ENCODE peak calls at places on chromosomes 1 and 21, in seven cellular contexts. One of them, this sample, is unnamed.

GRCh38 chr1:235304549-235305451 is 23.2 kb downstream of the ARID4B start:
- DNase-seq in ovary: no peak
- DNase-seq in CD8-positive, alpha-beta memory T cell: peak; percentile 56
- DNase-seq in upper lobe of right lung: no peak
- DNase-seq in IMR-90: peak; percentile 31
- DNase-seq in heart left ventricle: no peak
- DNase-seq in A549: no peak
- DNase-seq in this sample: no peak

GRCh38 chr1:156419863-156420208 is 50.8 kb downstream of the RHBG start:
- DNase-seq in CD8-positive, alpha-beta memory T cell: no peak
- DNase-seq in upper lobe of right lung: no peak
- DNase-seq in IMR-90: no peak
- DNase-seq in heart left ventricle: no peak
- DNase-seq in ovary: no peak
- DNase-seq in A549: no peak
- DNase-seq in this sample: no peak

GRCh38 chr21:38714998-38715397 is 90.7 kb upstream of the ETS2 start:
- DNase-seq in A549: no peak
- DNase-seq in CD8-positive, alpha-beta memory T cell: no peak
- DNase-seq in ovary: no peak
- DNase-seq in upper lobe of right lung: no peak
- DNase-seq in heart left ventricle: no peak
- DNase-seq in IMR-90: no peak
- DNase-seq in this sample: no peak

GRCh38 chr1:145759713-145760112 is 40.4 kb downstream of the CD160 start:
- DNase-seq in ovary: no peak
- DNase-seq in A549: no peak
- DNase-seq in upper lobe of right lung: no peak
- DNase-seq in CD8-positive, alpha-beta memory T cell: no peak
- DNase-seq in IMR-90: no peak
- DNase-seq in heart left ventricle: no peak
- DNase-seq in this sample: no peak

GRCh38 chr1:170309389-170310013 is 163.7 kb downstream of the NTMT2 start:
- DNase-seq in A549: no peak
- DNase-seq in ovary: peak; percentile 64
- DNase-seq in heart left ventricle: no peak
- DNase-seq in CD8-positive, alpha-beta memory T cell: no peak
- DNase-seq in upper lobe of right lung: no peak
- DNase-seq in IMR-90: peak; percentile 95
- DNase-seq in this sample: no peak

GRCh38 chr21:42539931-42540343 is 26.3 kb downstream of the SLC37A1 start:
- DNase-seq in IMR-90: no peak
- DNase-seq in upper lobe of right lung: peak; percentile 67
- DNase-seq in heart left ventricle: no peak
- DNase-seq in CD8-positive, alpha-beta memory T cell: no peak
- DNase-seq in ovary: peak; percentile 29
- DNase-seq in A549: no peak
- DNase-seq in this sample: no peak

GRCh38 chr1:45995298-45995697 is 137.1 kb downstream of the PIK3R3 start:
- DNase-seq in ovary: no peak
- DNase-seq in A549: no peak
- DNase-seq in IMR-90: peak; percentile 68
- DNase-seq in upper lobe of right lung: no peak
- DNase-seq in heart left ventricle: no peak
- DNase-seq in CD8-positive, alpha-beta memory T cell: no peak
- DNase-seq in this sample: no peak

GRCh38 chr21:41478319-41479177 is 29.4 kb downstream of the TMPRSS2 start:
- DNase-seq in ovary: no peak
- DNase-seq in CD8-positive, alpha-beta memory T cell: no peak
- DNase-seq in A549: no peak
- DNase-seq in IMR-90: no peak
- DNase-seq in upper lobe of right lung: peak; percentile 80
- DNase-seq in heart left ventricle: no peak
- DNase-seq in this sample: no peak

GRCh38 chr1:98881911-98882310 is 122.8 kb downstream of the PLPPR5 start:
- DNase-seq in A549: no peak
- DNase-seq in upper lobe of right lung: no peak
- DNase-seq in heart left ventricle: no peak
- DNase-seq in IMR-90: no peak
- DNase-seq in ovary: no peak
- DNase-seq in CD8-positive, alpha-beta memory T cell: no peak
- DNase-seq in this sample: no peak

GRCh38 chr1:160431571-160431970 is 31.2 kb downstream of the VANGL2 start:
- DNase-seq in CD8-positive, alpha-beta memory T cell: no peak
- DNase-seq in heart left ventricle: no peak
- DNase-seq in upper lobe of right lung: no peak
- DNase-seq in A549: no peak
- DNase-seq in ovary: no peak
- DNase-seq in IMR-90: no peak
- DNase-seq in this sample: no peak

GRCh38 chr1:184186167-184186566 is 134.6 kb downstream of the TSEN15 start:
- DNase-seq in A549: no peak
- DNase-seq in heart left ventricle: no peak
- DNase-seq in IMR-90: no peak
- DNase-seq in upper lobe of right lung: no peak
- DNase-seq in ovary: no peak
- DNase-seq in CD8-positive, alpha-beta memory T cell: no peak
- DNase-seq in this sample: no peak

GRCh38 chr1:54365847-54366246 is 40.3 kb downstream of the SSBP3 start:
- DNase-seq in A549: no peak
- DNase-seq in ovary: no peak
- DNase-seq in heart left ventricle: no peak
- DNase-seq in IMR-90: no peak
- DNase-seq in CD8-positive, alpha-beta memory T cell: no peak
- DNase-seq in upper lobe of right lung: no peak
- DNase-seq in this sample: no peak

GRCh38 chr1:165662186-165662585 is 31.2 kb downstream of the MGST3 start:
- DNase-seq in CD8-positive, alpha-beta memory T cell: no peak
- DNase-seq in A549: no peak
- DNase-seq in heart left ventricle: no peak
- DNase-seq in upper lobe of right lung: no peak
- DNase-seq in IMR-90: no peak
- DNase-seq in ovary: no peak
- DNase-seq in this sample: no peak

DNA sequence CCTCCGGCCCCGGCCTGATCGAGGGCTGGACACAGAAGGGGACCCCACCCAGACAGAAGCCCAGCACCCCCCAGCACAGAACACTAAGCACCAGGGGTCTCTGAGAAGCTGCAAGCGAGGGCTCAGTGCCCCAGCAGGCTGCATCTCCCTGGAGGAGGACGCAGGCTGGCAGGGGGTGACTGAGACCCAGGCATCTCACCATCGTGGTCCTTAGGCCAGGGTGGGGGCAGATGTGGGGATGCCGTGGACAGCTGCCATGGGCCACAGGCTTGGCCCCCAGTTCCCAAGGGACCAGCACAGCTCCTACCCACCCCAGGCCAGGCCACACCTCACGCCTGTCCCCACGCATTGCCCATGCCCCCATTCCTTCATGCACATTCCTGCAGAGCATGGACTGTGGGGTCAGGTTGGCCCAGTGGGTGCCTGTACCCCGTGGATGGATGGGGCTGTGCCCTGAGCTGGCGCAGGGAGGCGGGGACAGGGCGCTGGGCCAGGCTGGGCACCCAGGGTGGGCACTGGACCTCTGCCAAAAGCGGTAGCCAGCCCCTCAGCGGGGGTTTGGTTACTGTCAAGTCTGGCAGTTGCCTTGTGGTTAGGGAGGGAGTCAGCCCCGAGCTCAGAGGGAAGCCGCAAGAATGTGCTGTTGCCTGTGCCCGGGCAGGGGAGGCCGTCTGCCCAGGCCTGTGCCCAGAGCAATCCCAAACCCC is 61.5 kb downstream of the ARHGEF16 start:
- DNase-seq in ovary: no peak
- DNase-seq in IMR-90: no peak
- DNase-seq in heart left ventricle: no peak
- DNase-seq in upper lobe of right lung: no peak
- DNase-seq in A549: no peak
- DNase-seq in CD8-positive, alpha-beta memory T cell: no peak
- DNase-seq in this sample: no peak
- H3K4me3 ChIP-seq in ovary: no peak overlapping the region
- H3K4me3 ChIP-seq in IMR-90: no peak overlapping the region
- H3K4me3 ChIP-seq in heart left ventricle: no peak overlapping the region
- H3K4me3 ChIP-seq in upper lobe of right lung: no peak overlapping the region
- H3K4me3 ChIP-seq in A549: no peak overlapping the region
- H3K4me3 ChIP-seq in CD8-positive, alpha-beta memory T cell: no peak overlapping the region
- H3K4me3 ChIP-seq in this sample: no peak overlapping the region

DNA sequence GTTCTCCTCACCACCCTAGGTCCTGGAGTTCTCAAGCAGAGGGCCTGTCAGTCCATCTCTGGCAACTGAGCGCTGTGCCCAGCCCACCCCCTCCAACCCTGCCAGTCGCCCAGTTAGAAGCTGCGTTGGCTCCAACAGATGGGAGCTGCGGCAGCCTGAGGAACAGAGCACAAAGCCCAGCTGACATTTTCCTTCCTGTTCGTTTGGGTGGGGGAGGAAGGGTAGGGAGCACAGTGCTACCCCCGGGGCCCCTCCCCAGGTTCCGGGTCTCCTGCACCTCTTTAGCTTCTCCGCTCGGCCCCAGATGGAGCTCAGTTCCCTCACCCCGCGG is 1.4 kb downstream of the LRRN2 start:
- DNase-seq in A549: no peak
- DNase-seq in heart left ventricle: no peak
- DNase-seq in ovary: no peak
- DNase-seq in CD8-positive, alpha-beta memory T cell: no peak
- DNase-seq in upper lobe of right lung: no peak
- DNase-seq in IMR-90: no peak
- DNase-seq in this sample: no peak
- H3K4me3 ChIP-seq in A549: peak overlapping the region; percentile 65
- H3K4me3 ChIP-seq in heart left ventricle: peak overlapping the region; percentile 41
- H3K4me3 ChIP-seq in ovary: peak overlapping the region; percentile 47
- H3K4me3 ChIP-seq in CD8-positive, alpha-beta memory T cell: no peak overlapping the region
- H3K4me3 ChIP-seq in upper lobe of right lung: peak overlapping the region; percentile 47
- H3K4me3 ChIP-seq in IMR-90: no peak overlapping the region
- H3K4me3 ChIP-seq in this sample: peak overlapping the region; percentile 47

DNA sequence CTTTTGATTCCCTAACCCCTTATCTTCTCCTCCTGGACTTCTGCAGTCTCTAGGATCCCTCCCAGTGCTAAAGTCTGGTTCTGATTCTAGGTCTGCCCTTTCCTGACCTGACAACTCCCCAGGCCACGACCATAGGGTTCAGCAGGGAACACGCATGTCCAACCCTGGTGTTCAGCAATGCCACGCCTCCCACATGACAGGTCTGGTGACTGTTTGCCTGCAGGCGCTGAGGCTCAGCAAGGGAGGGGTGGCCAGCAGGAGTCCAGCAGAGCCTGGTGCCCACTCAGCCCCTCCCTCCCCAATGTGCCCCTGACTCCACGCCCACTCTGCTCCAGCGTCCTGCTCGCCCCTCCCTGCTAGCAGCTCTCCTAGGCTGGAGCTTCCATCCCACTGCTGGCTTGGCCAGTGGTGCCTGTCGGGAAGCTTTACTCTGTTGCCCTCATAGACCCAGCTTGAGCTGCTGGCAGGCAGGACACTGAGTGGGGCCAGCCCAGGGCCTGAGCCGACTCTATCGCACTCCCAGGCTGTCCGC is 17.3 kb downstream of the SLC9A1 start:
- DNase-seq in IMR-90: no peak
- DNase-seq in heart left ventricle: peak; percentile 62
- DNase-seq in A549: no peak
- DNase-seq in upper lobe of right lung: peak; percentile 86
- DNase-seq in ovary: no peak
- DNase-seq in CD8-positive, alpha-beta memory T cell: no peak
- DNase-seq in this sample: no peak
- H3K4me3 ChIP-seq in IMR-90: no peak overlapping the region
- H3K4me3 ChIP-seq in heart left ventricle: no peak overlapping the region
- H3K4me3 ChIP-seq in A549: no peak overlapping the region
- H3K4me3 ChIP-seq in upper lobe of right lung: no peak overlapping the region
- H3K4me3 ChIP-seq in ovary: no peak overlapping the region
- H3K4me3 ChIP-seq in CD8-positive, alpha-beta memory T cell: peak overlapping the region; percentile 56
- H3K4me3 ChIP-seq in this sample: no peak overlapping the region

GRCh38 chr1:12406218-12407021 is 176.6 kb downstream of the VPS13D start:
- DNase-seq in CD8-positive, alpha-beta memory T cell: no peak
- DNase-seq in ovary: no peak
- DNase-seq in upper lobe of right lung: no peak
- DNase-seq in A549: no peak
- DNase-seq in IMR-90: peak; percentile 28
- DNase-seq in heart left ventricle: no peak
- DNase-seq in this sample: no peak

GRCh38 chr1:12407962-12408288 is 178.1 kb downstream of the VPS13D start:
- DNase-seq in heart left ventricle: no peak
- DNase-seq in IMR-90: no peak
- DNase-seq in CD8-positive, alpha-beta memory T cell: no peak
- DNase-seq in upper lobe of right lung: no peak
- DNase-seq in A549: no peak
- DNase-seq in ovary: no peak
- DNase-seq in this sample: no peak

GRCh38 chr1:12407050-12407961 is 177.5 kb downstream of the VPS13D start:
- DNase-seq in heart left ventricle: no peak
- DNase-seq in upper lobe of right lung: no peak
- DNase-seq in ovary: no peak
- DNase-seq in A549: peak; percentile 65
- DNase-seq in IMR-90: peak; percentile 84
- DNase-seq in CD8-positive, alpha-beta memory T cell: peak; percentile 6
- DNase-seq in this sample: no peak

GRCh38 chr1:12404918-12405317 is 175.1 kb downstream of the VPS13D start:
- DNase-seq in ovary: no peak
- DNase-seq in CD8-positive, alpha-beta memory T cell: no peak
- DNase-seq in A549: no peak
- DNase-seq in heart left ventricle: no peak
- DNase-seq in upper lobe of right lung: no peak
- DNase-seq in IMR-90: no peak
- DNase-seq in this sample: no peak

DNA sequence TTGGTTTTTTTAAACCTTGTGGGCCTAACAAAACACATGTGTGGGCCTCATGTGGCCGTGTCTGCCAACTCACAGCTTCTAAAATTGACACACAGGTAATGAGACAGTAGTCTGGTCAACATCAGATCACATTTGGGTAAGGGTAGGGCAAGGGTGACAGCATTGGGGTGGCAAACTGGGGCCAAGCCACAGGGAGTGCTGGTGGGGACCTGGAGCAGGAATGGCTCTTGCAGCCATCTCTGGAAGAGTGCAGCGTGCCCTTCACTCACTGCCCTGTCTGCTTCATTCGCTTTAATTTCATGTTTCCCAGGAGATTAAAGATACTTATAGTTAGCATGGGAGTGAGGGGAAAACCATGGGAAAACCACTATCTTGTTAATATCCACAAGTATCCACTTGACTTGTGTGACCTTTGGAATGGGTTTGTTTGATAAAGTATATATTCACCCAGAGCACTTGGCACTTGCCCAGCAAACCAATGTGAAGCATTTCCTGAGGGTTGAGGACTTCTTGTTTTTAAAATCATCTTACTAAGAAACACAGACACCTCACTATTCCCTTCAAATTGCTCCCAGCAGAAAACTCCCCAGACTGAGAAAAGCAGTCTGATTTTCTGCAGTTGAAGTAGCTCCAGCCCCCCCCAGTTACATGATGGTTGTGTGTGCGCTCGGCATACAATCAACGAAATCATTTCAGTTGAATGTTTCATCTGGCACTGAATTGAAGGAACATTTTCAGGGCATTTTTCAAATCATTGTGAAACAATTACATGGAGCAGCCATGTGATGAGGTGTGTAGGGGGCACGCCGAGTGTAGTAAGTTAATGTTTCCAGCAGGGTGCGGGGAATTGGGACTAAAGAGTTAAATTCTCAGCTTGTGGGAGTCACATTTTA is 175.7 kb downstream of the VPS13D start:
- DNase-seq in CD8-positive, alpha-beta memory T cell: no peak
- DNase-seq in IMR-90: peak; percentile 36
- DNase-seq in ovary: no peak
- DNase-seq in upper lobe of right lung: no peak
- DNase-seq in A549: peak; percentile 34
- DNase-seq in heart left ventricle: no peak
- DNase-seq in this sample: no peak
- H3K4me3 ChIP-seq in CD8-positive, alpha-beta memory T cell: no peak overlapping the region
- H3K4me3 ChIP-seq in IMR-90: no peak overlapping the region
- H3K4me3 ChIP-seq in ovary: no peak overlapping the region
- H3K4me3 ChIP-seq in upper lobe of right lung: no peak overlapping the region
- H3K4me3 ChIP-seq in A549: no peak overlapping the region
- H3K4me3 ChIP-seq in heart left ventricle: no peak overlapping the region
- H3K4me3 ChIP-seq in this sample: no peak overlapping the region

GRCh38 chr1:75953461-75953860 is 21.3 kb upstream of the ASB17 start:
- DNase-seq in heart left ventricle: no peak
- DNase-seq in upper lobe of right lung: no peak
- DNase-seq in A549: peak; percentile 24
- DNase-seq in ovary: no peak
- DNase-seq in CD8-positive, alpha-beta memory T cell: no peak
- DNase-seq in IMR-90: no peak
- DNase-seq in this sample: no peak
- H3K4me3 ChIP-seq in heart left ventricle: no peak overlapping the region
- H3K4me3 ChIP-seq in upper lobe of right lung: no peak overlapping the region
- H3K4me3 ChIP-seq in A549: no peak overlapping the region
- H3K4me3 ChIP-seq in ovary: no peak overlapping the region
- H3K4me3 ChIP-seq in CD8-positive, alpha-beta memory T cell: no peak overlapping the region
- H3K4me3 ChIP-seq in IMR-90: no peak overlapping the region
- H3K4me3 ChIP-seq in this sample: no peak overlapping the region

This sample was measured in iPS DF 6.9.